ENCODE peak calls at places on chromosome 11, in five cellular contexts. One of them, this sample, is unnamed.

GRCh38 chr11:62430350-62430749 is 11.5 kb downstream of the SCGB1A1 start:
- DNase-seq in mammary epithelial cell: no peak
- DNase-seq in substantia nigra: no peak
- DNase-seq in thoracic aorta: no peak
- DNase-seq in colonic mucosa: no peak
- DNase-seq in this sample: no peak

GRCh38 chr11:70173018-70173417 is 30.1 kb upstream of the FADD start:
- DNase-seq in mammary epithelial cell: no peak
- DNase-seq in substantia nigra: no peak
- DNase-seq in thoracic aorta: no peak
- DNase-seq in colonic mucosa: no peak
- DNase-seq in this sample: no peak

GRCh38 chr11:59666969-59667368 is 1.9 kb downstream of the PATL1 start:
- DNase-seq in mammary epithelial cell: no peak
- DNase-seq in substantia nigra: no peak
- DNase-seq in thoracic aorta: no peak
- DNase-seq in colonic mucosa: no peak
- DNase-seq in this sample: no peak

GRCh38 chr11:2088284-2088683 is 50.9 kb downstream of the IGF2 start:
- DNase-seq in mammary epithelial cell: no peak
- DNase-seq in substantia nigra: no peak
- DNase-seq in thoracic aorta: no peak
- DNase-seq in colonic mucosa: no peak
- DNase-seq in this sample: no peak

GRCh38 chr11:128324051-128324481 is 263.3 kb downstream of the ETS1 start:
- DNase-seq in mammary epithelial cell: no peak
- DNase-seq in substantia nigra: no peak
- DNase-seq in thoracic aorta: no peak
- DNase-seq in colonic mucosa: no peak
- DNase-seq in this sample: no peak

GRCh38 chr11:65946655-65947054 is 1.4 kb downstream of the TSGA10IP start:
- DNase-seq in mammary epithelial cell: no peak
- DNase-seq in substantia nigra: no peak
- DNase-seq in thoracic aorta: no peak
- DNase-seq in colonic mucosa: no peak
- DNase-seq in this sample: no peak

GRCh38 chr11:45097721-45098493 is 48.5 kb upstream of the PRDM11 start:
- DNase-seq in mammary epithelial cell: peak
- DNase-seq in substantia nigra: no peak
- DNase-seq in thoracic aorta: peak
- DNase-seq in colonic mucosa: peak
- DNase-seq in this sample: no peak

GRCh38 chr11:132490976-132491375 is 1041.3 kb downstream of the OPCML start:
- DNase-seq in mammary epithelial cell: peak
- DNase-seq in substantia nigra: no peak
- DNase-seq in thoracic aorta: no peak
- DNase-seq in colonic mucosa: no peak
- DNase-seq in this sample: no peak

GRCh38 chr11:60003729-60004128 is 13.3 kb upstream of the OOSP4B start:
- DNase-seq in mammary epithelial cell: no peak
- DNase-seq in substantia nigra: no peak
- DNase-seq in thoracic aorta: no peak
- DNase-seq in colonic mucosa: no peak
- DNase-seq in this sample: no peak

GRCh38 chr11:96694338-96694737 is 304.5 kb downstream of the JRKL start:
- DNase-seq in mammary epithelial cell: no peak
- DNase-seq in substantia nigra: no peak
- DNase-seq in thoracic aorta: no peak
- DNase-seq in colonic mucosa: no peak
- DNase-seq in this sample: no peak

GRCh38 chr11:77502501-77502900 is 28.6 kb upstream of the PAK1 start:
- DNase-seq in mammary epithelial cell: no peak
- DNase-seq in substantia nigra: no peak
- DNase-seq in thoracic aorta: no peak
- DNase-seq in colonic mucosa: no peak
- DNase-seq in this sample: no peak

GRCh38 chr11:45149483-45150056 is 3.1 kb downstream of the PRDM11 start:
- DNase-seq in mammary epithelial cell: no peak
- DNase-seq in substantia nigra: no peak
- DNase-seq in thoracic aorta: no peak
- DNase-seq in colonic mucosa: peak
- DNase-seq in this sample: no peak

GRCh38 chr11:749731-750130 is 2.5 kb downstream of the TALDO1 start:
- DNase-seq in mammary epithelial cell: no peak
- DNase-seq in substantia nigra: no peak
- DNase-seq in thoracic aorta: no peak
- DNase-seq in colonic mucosa: no peak
- DNase-seq in this sample: no peak

GRCh38 chr11:19670030-19670761 is 42.4 kb upstream of the NAV2 start:
- DNase-seq in mammary epithelial cell: peak
- DNase-seq in substantia nigra: no peak
- DNase-seq in thoracic aorta: no peak
- DNase-seq in colonic mucosa: peak
- DNase-seq in this sample: no peak

DNA sequence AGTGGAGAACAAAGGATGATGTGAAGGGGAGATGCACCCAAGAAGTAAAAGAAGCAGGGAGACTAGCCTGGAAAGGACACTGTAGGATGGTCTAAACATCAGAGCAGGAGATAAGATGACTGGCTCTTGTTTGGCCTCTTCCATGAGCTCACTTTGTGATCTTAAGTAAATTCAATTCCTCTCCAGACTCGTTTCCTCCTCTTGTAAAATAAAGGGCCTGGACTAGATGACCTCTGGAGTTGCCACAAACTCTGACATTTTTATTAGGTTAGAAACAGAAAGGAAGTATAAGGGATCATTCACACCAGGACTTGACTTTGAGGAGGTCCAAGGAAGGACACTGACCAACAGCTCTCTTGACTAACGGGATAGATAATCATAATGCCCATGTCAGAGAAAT is 60.2 kb upstream of the SCUBE2 start:
- DNase-seq in mammary epithelial cell: no peak
- DNase-seq in substantia nigra: no peak
- DNase-seq in thoracic aorta: no peak
- DNase-seq in colonic mucosa: no peak
- DNase-seq in this sample: no peak
- H3K27ac ChIP-seq in mammary epithelial cell: no peak
- H3K27ac ChIP-seq in substantia nigra: no peak
- H3K27ac ChIP-seq in thoracic aorta: no peak
- H3K27ac ChIP-seq in colonic mucosa: no peak
- H3K27ac ChIP-seq in this sample: no peak

DNA sequence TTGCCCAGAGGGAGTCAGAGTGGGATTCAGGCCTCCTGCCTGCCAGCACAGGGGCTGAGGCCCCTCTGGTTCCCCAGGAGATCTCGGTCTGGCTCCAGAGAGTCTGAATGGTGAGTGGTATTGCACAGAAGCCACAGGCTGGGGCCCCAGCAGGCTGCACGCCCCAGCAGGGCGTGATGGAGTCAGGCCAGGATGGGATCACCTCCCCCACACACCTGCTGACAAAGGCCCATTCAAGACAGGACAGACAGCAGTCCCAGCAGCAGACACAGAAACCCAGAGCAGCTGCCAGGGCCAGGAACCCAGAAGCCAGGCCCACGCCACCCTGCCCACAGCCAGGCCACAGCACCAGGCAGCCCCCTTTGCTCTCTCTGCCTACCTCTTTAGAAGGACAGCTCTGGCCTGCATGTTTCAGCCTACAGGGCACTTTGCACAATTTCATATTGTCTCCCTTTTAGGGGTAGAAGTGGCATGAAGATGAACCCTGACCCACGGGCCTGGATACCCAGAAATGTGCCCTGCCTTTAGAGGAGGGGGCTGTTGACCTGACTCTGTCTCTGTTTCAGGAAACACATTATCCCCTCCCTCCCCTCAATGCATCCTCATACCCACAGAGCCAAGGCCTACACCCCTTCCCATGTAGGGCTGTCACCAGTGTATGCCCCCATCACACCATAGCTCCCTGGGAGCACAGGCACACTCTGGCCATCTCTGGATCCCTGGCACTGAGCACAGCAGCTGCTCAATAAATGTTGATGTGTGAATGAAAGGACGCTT is 6.1 kb downstream of the FXYD6 start:
- DNase-seq in mammary epithelial cell: peak
- DNase-seq in substantia nigra: peak
- DNase-seq in thoracic aorta: no peak
- DNase-seq in colonic mucosa: no peak
- DNase-seq in this sample: no peak
- H3K27ac ChIP-seq in mammary epithelial cell: no peak
- H3K27ac ChIP-seq in substantia nigra: peak
- H3K27ac ChIP-seq in thoracic aorta: no peak
- H3K27ac ChIP-seq in colonic mucosa: no peak
- H3K27ac ChIP-seq in this sample: peak

GRCh38 chr11:67466962-67467771 is 1.9 kb downstream of the TMEM134 start:
- DNase-seq in mammary epithelial cell: no peak
- DNase-seq in substantia nigra: no peak
- DNase-seq in thoracic aorta: no peak
- DNase-seq in colonic mucosa: no peak
- DNase-seq in this sample: no peak

GRCh38 chr11:67468056-67468455 is 995 bp downstream of the TMEM134 start:
- DNase-seq in mammary epithelial cell: peak
- DNase-seq in substantia nigra: no peak
- DNase-seq in thoracic aorta: no peak
- DNase-seq in colonic mucosa: peak
- DNase-seq in this sample: no peak

GRCh38 chr11:67464411-67465189 is 4.5 kb downstream of the TMEM134 start:
- DNase-seq in mammary epithelial cell: peak
- DNase-seq in substantia nigra: peak
- DNase-seq in thoracic aorta: peak
- DNase-seq in colonic mucosa: peak
- DNase-seq in this sample: peak

GRCh38 chr11:67465190-67465522 is 3.9 kb downstream of the TMEM134 start:
- DNase-seq in mammary epithelial cell: no peak
- DNase-seq in substantia nigra: no peak
- DNase-seq in thoracic aorta: no peak
- DNase-seq in colonic mucosa: peak
- DNase-seq in this sample: no peak

DNA sequence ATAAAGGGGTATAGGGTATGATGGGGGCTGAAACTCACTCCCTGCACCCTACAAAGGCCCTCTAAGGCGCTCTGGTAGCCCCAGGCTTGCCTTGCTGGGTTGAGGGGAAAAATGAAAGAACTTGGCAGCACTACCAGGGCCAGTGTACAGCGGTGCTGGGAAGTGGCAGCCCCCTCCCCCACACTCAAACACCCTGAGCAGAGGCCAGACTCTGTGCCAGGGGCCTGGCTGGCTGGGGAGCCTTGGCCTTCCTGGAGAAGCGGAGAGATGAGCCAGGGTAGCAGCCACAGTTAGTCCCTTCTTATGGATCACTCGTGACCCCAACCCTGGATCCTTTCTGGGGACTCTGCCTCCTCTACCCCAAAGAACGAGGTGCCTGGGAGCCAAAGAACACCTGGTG is 2.7 kb downstream of the TMEM134 start:
- DNase-seq in mammary epithelial cell: no peak
- DNase-seq in substantia nigra: no peak
- DNase-seq in thoracic aorta: no peak
- DNase-seq in colonic mucosa: no peak
- DNase-seq in this sample: no peak
- H3K27ac ChIP-seq in mammary epithelial cell: no peak
- H3K27ac ChIP-seq in substantia nigra: no peak
- H3K27ac ChIP-seq in thoracic aorta: no peak
- H3K27ac ChIP-seq in colonic mucosa: peak
- H3K27ac ChIP-seq in this sample: no peak

DNA sequence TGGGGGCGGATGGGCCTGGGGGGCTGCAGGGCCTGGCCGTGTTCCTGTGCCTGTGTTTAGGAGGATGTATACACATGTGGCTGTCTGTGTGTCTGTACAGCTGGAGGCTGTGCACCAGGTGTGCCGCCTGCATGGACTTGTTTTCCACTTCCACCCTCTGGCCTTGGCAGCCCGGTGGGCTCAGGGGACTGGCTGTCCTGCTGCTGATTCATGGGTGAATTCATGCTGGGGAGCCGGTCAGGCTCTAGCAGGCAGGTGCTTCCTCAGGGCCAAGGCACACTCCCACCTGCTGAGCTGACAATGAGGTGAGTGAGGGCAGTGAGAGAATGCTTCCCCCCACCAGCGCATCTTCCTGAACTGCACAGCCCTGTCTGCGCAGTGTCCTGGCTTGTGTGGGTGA is 88.4 kb downstream of the CCDC81 start:
- DNase-seq in mammary epithelial cell: peak
- DNase-seq in substantia nigra: no peak
- DNase-seq in thoracic aorta: no peak
- DNase-seq in colonic mucosa: no peak
- DNase-seq in this sample: no peak
- H3K27ac ChIP-seq in mammary epithelial cell: no peak
- H3K27ac ChIP-seq in substantia nigra: no peak
- H3K27ac ChIP-seq in thoracic aorta: no peak
- H3K27ac ChIP-seq in colonic mucosa: no peak
- H3K27ac ChIP-seq in this sample: no peak

GRCh38 chr11:73566422-73566821 is 31.5 kb downstream of the FAM168A start:
- DNase-seq in mammary epithelial cell: no peak
- DNase-seq in substantia nigra: no peak
- DNase-seq in thoracic aorta: no peak
- DNase-seq in colonic mucosa: no peak
- DNase-seq in this sample: no peak
- H3K27ac ChIP-seq in mammary epithelial cell: no peak
- H3K27ac ChIP-seq in substantia nigra: no peak
- H3K27ac ChIP-seq in thoracic aorta: no peak
- H3K27ac ChIP-seq in colonic mucosa: no peak
- H3K27ac ChIP-seq in this sample: no peak

GRCh38 chr11:33721291-33721840 is 14.9 kb downstream of the CD59 start:
- DNase-seq in mammary epithelial cell: peak
- DNase-seq in substantia nigra: no peak
- DNase-seq in thoracic aorta: no peak
- DNase-seq in colonic mucosa: no peak
- DNase-seq in this sample: no peak

GRCh38 chr11:33719587-33719986 is 16.6 kb downstream of the CD59 start:
- DNase-seq in mammary epithelial cell: peak
- DNase-seq in substantia nigra: no peak
- DNase-seq in thoracic aorta: no peak
- DNase-seq in colonic mucosa: no peak
- DNase-seq in this sample: no peak

GRCh38 chr11:33716236-33716635 is 15.6 kb upstream of the C11orf91 start:
- DNase-seq in mammary epithelial cell: peak
- DNase-seq in substantia nigra: no peak
- DNase-seq in thoracic aorta: no peak
- DNase-seq in colonic mucosa: no peak
- DNase-seq in this sample: no peak

GRCh38 chr11:33721984-33722383 is 14.2 kb downstream of the CD59 start:
- DNase-seq in mammary epithelial cell: no peak
- DNase-seq in substantia nigra: no peak
- DNase-seq in thoracic aorta: no peak
- DNase-seq in colonic mucosa: no peak
- DNase-seq in this sample: no peak

GRCh38 chr11:33718441-33718840 is 17.8 kb downstream of the CD59 start:
- DNase-seq in mammary epithelial cell: no peak
- DNase-seq in substantia nigra: no peak
- DNase-seq in thoracic aorta: no peak
- DNase-seq in colonic mucosa: no peak
- DNase-seq in this sample: no peak
- H3K27ac ChIP-seq in mammary epithelial cell: peak
- H3K27ac ChIP-seq in substantia nigra: no peak
- H3K27ac ChIP-seq in thoracic aorta: no peak
- H3K27ac ChIP-seq in colonic mucosa: no peak
- H3K27ac ChIP-seq in this sample: no peak